ENCODE peak calls at places on chromosome 10, in four cellular contexts. Y, M, Z and T are unnamed samples.

GRCh38 chr10:132275426-132276178 is 32.1 kb downstream of the STK32C start:
- DNase-seq in M (no peak), Y (no peak), Z (no peak), T (no peak)

GRCh38 chr10:127908106-127908957 is 1.4 kb downstream of the PTPRE start:
- DNase-seq in Y (no peak), Z (no peak), M (peak; percentile 97), T (peak; percentile 54)

GRCh38 chr10:100182281-100182680 is 3.5 kb downstream of the ERLIN1 start:
- DNase-seq in Z (no peak), M (no peak), Y (no peak), T (no peak)

GRCh38 chr10:114916653-114917052 is 21.3 kb upstream of the TRUB1 start:
- DNase-seq in Z (no peak), M (no peak), Y (no peak), T (no peak)

GRCh38 chr10:93816123-93816747 is 58.5 kb downstream of the LGI1 start:
- DNase-seq in Y (peak; percentile 7), Z (peak; percentile 67), M (peak; percentile 60), T (peak; percentile 73)

GRCh38 chr10:69958232-69958902 is 94.3 kb upstream of the MACROH2A2 start:
- DNase-seq in Y (no peak), M (peak; percentile 62), Z (no peak), T (peak; percentile 71)

GRCh38 chr10:129742742-129743550 is 221.1 kb downstream of the EBF3 start:
- DNase-seq in Z (no peak), Y (no peak), M (no peak), T (no peak)

GRCh38 chr10:117924820-117925219 is 121.9 kb downstream of the RAB11FIP2 start:
- DNase-seq in M (no peak), Z (no peak), Y (no peak), T (no peak)

GRCh38 chr10:29610876-29611647 is 23.7 kb downstream of the SVIL start:
- DNase-seq in M (no peak), Y (no peak), Z (no peak), T (no peak)

GRCh38 chr10:29689001-29689400 is 54.2 kb upstream of the SVIL start:
- DNase-seq in M (peak; percentile 72), Z (no peak), Y (no peak), T (peak; percentile 75)

GRCh38 chr10:15168781-15169554 is 475 bp upstream of the NMT2 start:
- DNase-seq in Z (peak; percentile 99), Y (peak; percentile 95), M (peak; percentile 92), T (peak; percentile 92)

GRCh38 chr10:17951868-17952371 is at the start of gene SLC39A12:
- DNase-seq in Y (peak; percentile 37), Z (no peak), M (peak; percentile 86), T (peak; percentile 21)

GRCh38 chr10:70508912-70509366 is 30.4 kb downstream of the PALD1 start:
- DNase-seq in M (no peak), Y (no peak), Z (no peak), T (no peak)

DNA sequence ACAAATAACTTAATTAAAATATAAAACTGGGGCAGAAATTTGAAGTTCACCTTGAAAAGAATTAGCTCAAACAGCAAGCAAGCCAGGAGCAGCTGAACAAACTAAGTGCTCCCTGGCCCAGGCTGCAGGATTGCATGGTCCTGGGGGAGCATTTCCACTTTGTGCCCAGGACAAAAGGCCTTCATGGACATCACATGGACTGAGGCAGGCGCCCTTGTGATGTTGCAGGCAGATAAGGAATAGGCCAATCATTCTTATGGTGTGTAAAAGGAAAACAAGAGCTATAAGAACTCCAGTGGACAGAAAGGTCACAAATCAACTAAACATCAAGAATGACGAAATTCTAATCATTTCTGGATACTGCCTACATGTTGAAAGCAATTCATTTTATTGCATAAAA is 17.5 kb upstream of the TECTB start:
- DNase-seq in Y (no peak), Z (no peak), M (no peak), T (no peak)
- TF ChIP-seq CTCF in Y (no peak), Z (no peak), M (no peak), T (no peak)

GRCh38 chr10:74153123-74153522 is 2.1 kb downstream of the ADK start:
- DNase-seq in M (peak; percentile 83), Y (no peak), Z (no peak), T (peak; percentile 81)
- TF ChIP-seq CTCF in M (peak; percentile 54), Y (peak; percentile 73), Z (no peak), T (peak; percentile 66)

GRCh38 chr10:24215193-24215592 is 6.3 kb downstream of the KIAA1217 start:
- DNase-seq in M (no peak), Y (no peak), Z (no peak), T (no peak)
- TF ChIP-seq CTCF in M (no peak), Y (no peak), Z (no peak), T (no peak)

GRCh38 chr10:13944901-13945300 is 358.1 kb downstream of the PRPF18 start:
- DNase-seq in M (no peak), Z (no peak), Y (no peak), T (no peak)

GRCh38 chr10:13949844-13950542 is 363.2 kb downstream of the PRPF18 start:
- DNase-seq in M (peak; percentile 92), Z (no peak), Y (peak; percentile 33), T (peak; percentile 21)

GRCh38 chr10:13943735-13944398 is 357.1 kb downstream of the PRPF18 start:
- DNase-seq in Z (no peak), M (no peak), Y (no peak), T (no peak)

GRCh38 chr10:13942030-13942429 is 355.3 kb downstream of the PRPF18 start:
- DNase-seq in Y (no peak), Z (no peak), M (no peak), T (no peak)

GRCh38 chr10:13945760-13946460 is 359.1 kb downstream of the PRPF18 start:
- DNase-seq in Z (peak; percentile 47), M (peak; percentile 24), Y (no peak), T (no peak)
- TF ChIP-seq CTCF in Z (no peak), M (no peak), Y (no peak), T (no peak)

DNA sequence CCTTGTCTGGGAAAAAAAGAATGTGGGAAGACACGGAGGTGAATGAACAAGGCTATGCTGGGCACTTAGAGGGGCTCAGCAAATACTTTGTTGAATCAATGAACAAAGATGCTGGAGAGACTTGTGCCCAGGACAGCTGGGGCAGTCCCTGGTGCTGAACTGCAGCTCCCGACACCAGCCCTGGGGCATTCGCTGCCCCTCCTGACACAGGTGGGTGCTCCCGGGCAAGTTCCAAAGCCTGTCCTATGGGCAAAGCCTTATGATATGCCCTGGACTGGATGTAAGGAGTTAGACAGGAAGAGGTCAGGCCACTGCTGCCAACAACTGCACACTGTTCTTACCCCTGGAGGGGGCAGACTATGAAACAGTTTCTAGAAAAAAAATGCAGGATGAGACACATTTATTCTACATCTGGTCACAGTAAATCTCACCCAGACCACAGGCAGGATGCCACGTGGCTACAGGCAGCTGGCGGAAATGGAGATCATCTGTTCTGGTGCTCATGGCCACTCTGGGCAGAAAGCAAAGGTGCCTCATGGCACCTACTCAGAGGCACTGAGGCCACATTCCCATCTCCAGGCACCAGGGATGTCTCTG is 21.9 kb upstream of the FRAT2 start:
- DNase-seq in Z (no peak), Y (no peak), M (peak; percentile 50), T (no peak)
- TF ChIP-seq CTCF in Z (no peak), Y (no peak), M (no peak), T (no peak)

GRCh38 chr10:120926611-120927010 is 75.4 kb downstream of the WDR11 start:
- DNase-seq in M (no peak), Y (no peak), Z (no peak), T (no peak)
- TF ChIP-seq CTCF in M (no peak), Y (no peak), Z (no peak), T (no peak)

GRCh38 chr10:119917777-119918176 is 25.2 kb downstream of the SEC23IP start:
- DNase-seq in Z (no peak), Y (no peak), M (peak; percentile 27), T (peak; percentile 16)
- TF ChIP-seq CTCF in Z (no peak), Y (no peak), M (peak; percentile 8), T (no peak)

DNA sequence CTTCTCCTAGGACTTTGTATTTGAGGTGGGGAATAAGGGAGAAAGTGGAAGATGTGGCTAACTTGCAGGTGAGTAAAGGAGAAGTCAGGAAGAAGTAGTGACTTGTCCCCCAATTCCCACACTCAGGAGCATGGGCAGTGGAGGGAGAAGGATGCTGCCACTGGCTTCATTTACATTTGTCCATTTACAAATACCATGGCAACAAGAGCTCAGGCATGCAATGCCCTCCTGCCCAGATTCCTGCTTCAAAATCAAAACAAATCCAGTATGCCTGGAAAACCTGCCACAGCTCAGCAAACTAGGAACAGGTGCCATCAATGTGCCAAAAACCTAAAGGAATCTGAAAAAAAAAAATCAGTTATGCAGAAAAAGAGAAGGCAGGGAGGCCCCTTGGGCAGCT is 139.9 kb downstream of the KCNMA1 start:
- DNase-seq in M (no peak), Y (no peak), Z (no peak), T (no peak)
- TF ChIP-seq CTCF in M (no peak), Y (no peak), Z (no peak), T (no peak)

DNA sequence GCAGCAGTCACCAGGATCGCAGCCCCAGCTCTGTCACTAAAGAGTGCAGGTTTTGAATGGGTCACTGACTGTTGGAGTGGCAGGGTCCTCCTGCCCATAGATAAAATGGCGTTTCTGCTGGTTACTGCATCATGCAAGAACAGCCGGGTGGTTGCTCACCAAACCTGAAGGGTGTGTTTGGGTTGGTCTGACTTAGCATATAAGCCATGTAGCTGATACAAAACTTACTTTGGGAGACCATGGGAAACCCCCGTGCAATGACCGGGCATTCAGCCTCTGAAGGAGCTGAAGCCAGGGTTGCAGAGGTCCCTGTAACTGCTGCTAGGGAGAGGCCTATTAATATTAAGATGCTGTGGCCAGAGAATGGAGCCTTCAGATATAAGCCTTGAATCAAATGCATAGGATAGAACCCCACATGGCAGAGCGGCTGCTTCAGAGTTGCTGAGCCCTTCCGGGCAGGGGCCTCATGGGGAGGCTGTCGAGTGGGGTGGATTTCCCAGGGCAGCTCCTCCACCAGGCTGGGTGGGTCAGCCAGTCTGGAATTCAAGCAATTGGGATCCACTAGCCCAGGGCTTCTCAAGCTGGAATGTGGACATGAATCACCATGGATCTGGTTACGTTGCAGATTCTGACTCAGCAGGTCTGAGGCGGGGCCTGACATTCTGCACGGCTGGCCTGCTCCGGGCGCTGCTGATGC is 70.9 kb upstream of the CTBP2 start:
- DNase-seq in M (peak; percentile 92), Z (peak; percentile 39), Y (peak; percentile 93), T (peak; percentile 90)
- TF ChIP-seq CTCF in M (peak; percentile 12), Z (no peak), Y (peak; percentile 27), T (no peak)